ENCODE peak calls at places on chromosome 15, in eight cellular contexts. One of them, this sample, is unnamed.

GRCh38 chr15:61141497-61142125 is 87.5 kb downstream of the RORA start:
- DNase-seq in islet precursor cell: no peak
- DNase-seq in PC-3: no peak
- DNase-seq in HL-60: no peak
- DNase-seq in M059J: no peak
- DNase-seq in activated T-cell treated with anti-CD3 and anti-CD28 coated beads, Interleukin-2, amount 50 U/mL, for 1 hour: no peak
- DNase-seq in progenitor cell of endocrine pancreas: no peak
- DNase-seq in mammary epithelial cell: no peak
- DNase-seq in this sample: no peak

GRCh38 chr15:41655716-41656115 is 4.5 kb upstream of the MGA start:
- DNase-seq in islet precursor cell: no peak
- DNase-seq in PC-3: peak
- DNase-seq in HL-60: no peak
- DNase-seq in M059J: peak
- DNase-seq in activated T-cell treated with anti-CD3 and anti-CD28 coated beads, Interleukin-2, amount 50 U/mL, for 1 hour: no peak
- DNase-seq in progenitor cell of endocrine pancreas: no peak
- DNase-seq in mammary epithelial cell: no peak
- DNase-seq in this sample: peak

GRCh38 chr15:32053717-32054116 is 23.4 kb downstream of the CHRNA7 start:
- DNase-seq in islet precursor cell: no peak
- DNase-seq in PC-3: no peak
- DNase-seq in HL-60: no peak
- DNase-seq in M059J: no peak
- DNase-seq in activated T-cell treated with anti-CD3 and anti-CD28 coated beads, Interleukin-2, amount 50 U/mL, for 1 hour: no peak
- DNase-seq in progenitor cell of endocrine pancreas: no peak
- DNase-seq in mammary epithelial cell: no peak
- DNase-seq in this sample: peak

GRCh38 chr15:92430067-92430435 is 36.4 kb downstream of the ST8SIA2 start:
- DNase-seq in islet precursor cell: no peak
- DNase-seq in PC-3: no peak
- DNase-seq in HL-60: no peak
- DNase-seq in M059J: peak
- DNase-seq in activated T-cell treated with anti-CD3 and anti-CD28 coated beads, Interleukin-2, amount 50 U/mL, for 1 hour: no peak
- DNase-seq in progenitor cell of endocrine pancreas: no peak
- DNase-seq in mammary epithelial cell: no peak
- DNase-seq in this sample: no peak

GRCh38 chr15:90001683-90002427 is 731 bp downstream of the ZNF710 start:
- DNase-seq in islet precursor cell: peak
- DNase-seq in PC-3: peak
- DNase-seq in HL-60: peak
- DNase-seq in M059J: peak
- DNase-seq in activated T-cell treated with anti-CD3 and anti-CD28 coated beads, Interleukin-2, amount 50 U/mL, for 1 hour: peak
- DNase-seq in progenitor cell of endocrine pancreas: peak
- DNase-seq in mammary epithelial cell: peak
- DNase-seq in this sample: peak

GRCh38 chr15:93413745-93414144 is 324.7 kb upstream of the RGMA start:
- DNase-seq in islet precursor cell: no peak
- DNase-seq in PC-3: no peak
- DNase-seq in HL-60: no peak
- DNase-seq in M059J: no peak
- DNase-seq in activated T-cell treated with anti-CD3 and anti-CD28 coated beads, Interleukin-2, amount 50 U/mL, for 1 hour: no peak
- DNase-seq in progenitor cell of endocrine pancreas: no peak
- DNase-seq in mammary epithelial cell: no peak
- DNase-seq in this sample: no peak

GRCh38 chr15:77974098-77974414 is 103.5 kb downstream of the TBC1D2B start:
- DNase-seq in islet precursor cell: peak
- DNase-seq in PC-3: no peak
- DNase-seq in HL-60: no peak
- DNase-seq in M059J: peak
- DNase-seq in activated T-cell treated with anti-CD3 and anti-CD28 coated beads, Interleukin-2, amount 50 U/mL, for 1 hour: no peak
- DNase-seq in progenitor cell of endocrine pancreas: no peak
- DNase-seq in mammary epithelial cell: no peak
- DNase-seq in this sample: peak

GRCh38 chr15:74319596-74320357 is 47.7 kb downstream of the CYP11A1 start:
- DNase-seq in islet precursor cell: peak
- DNase-seq in PC-3: no peak
- DNase-seq in HL-60: no peak
- DNase-seq in M059J: no peak
- DNase-seq in activated T-cell treated with anti-CD3 and anti-CD28 coated beads, Interleukin-2, amount 50 U/mL, for 1 hour: no peak
- DNase-seq in progenitor cell of endocrine pancreas: no peak
- DNase-seq in mammary epithelial cell: no peak
- DNase-seq in this sample: no peak

GRCh38 chr15:63726491-63726890 is 107.3 kb downstream of the HERC1 start:
- DNase-seq in islet precursor cell: no peak
- DNase-seq in PC-3: no peak
- DNase-seq in HL-60: no peak
- DNase-seq in M059J: no peak
- DNase-seq in activated T-cell treated with anti-CD3 and anti-CD28 coated beads, Interleukin-2, amount 50 U/mL, for 1 hour: no peak
- DNase-seq in progenitor cell of endocrine pancreas: no peak
- DNase-seq in mammary epithelial cell: no peak
- DNase-seq in this sample: no peak

GRCh38 chr15:64045774-64046346 is 425 bp downstream of the DAPK2 start:
- DNase-seq in islet precursor cell: no peak
- DNase-seq in PC-3: no peak
- DNase-seq in HL-60: no peak
- DNase-seq in M059J: peak
- DNase-seq in activated T-cell treated with anti-CD3 and anti-CD28 coated beads, Interleukin-2, amount 50 U/mL, for 1 hour: no peak
- DNase-seq in progenitor cell of endocrine pancreas: peak
- DNase-seq in mammary epithelial cell: no peak
- DNase-seq in this sample: no peak

GRCh38 chr15:87129916-87130315 is 1050.2 kb downstream of the AGBL1 start:
- DNase-seq in islet precursor cell: no peak
- DNase-seq in PC-3: peak
- DNase-seq in HL-60: no peak
- DNase-seq in M059J: peak
- DNase-seq in activated T-cell treated with anti-CD3 and anti-CD28 coated beads, Interleukin-2, amount 50 U/mL, for 1 hour: no peak
- DNase-seq in progenitor cell of endocrine pancreas: no peak
- DNase-seq in mammary epithelial cell: peak
- DNase-seq in this sample: no peak

GRCh38 chr15:65821070-65821469 is 29.0 kb upstream of the DENND4A start:
- DNase-seq in islet precursor cell: no peak
- DNase-seq in PC-3: no peak
- DNase-seq in HL-60: no peak
- DNase-seq in M059J: no peak
- DNase-seq in activated T-cell treated with anti-CD3 and anti-CD28 coated beads, Interleukin-2, amount 50 U/mL, for 1 hour: no peak
- DNase-seq in progenitor cell of endocrine pancreas: no peak
- DNase-seq in mammary epithelial cell: no peak
- DNase-seq in this sample: no peak

GRCh38 chr15:81292516-81293001 is 31.4 kb downstream of the STARD5 start:
- DNase-seq in islet precursor cell: no peak
- DNase-seq in PC-3: no peak
- DNase-seq in HL-60: no peak
- DNase-seq in M059J: no peak
- DNase-seq in activated T-cell treated with anti-CD3 and anti-CD28 coated beads, Interleukin-2, amount 50 U/mL, for 1 hour: peak
- DNase-seq in progenitor cell of endocrine pancreas: no peak
- DNase-seq in mammary epithelial cell: no peak
- DNase-seq in this sample: no peak

GRCh38 chr15:89090791-89091666 is 2.8 kb downstream of the ABHD2 start:
- DNase-seq in islet precursor cell: peak
- DNase-seq in PC-3: peak
- DNase-seq in HL-60: peak
- DNase-seq in M059J: peak
- DNase-seq in activated T-cell treated with anti-CD3 and anti-CD28 coated beads, Interleukin-2, amount 50 U/mL, for 1 hour: peak
- DNase-seq in progenitor cell of endocrine pancreas: no peak
- DNase-seq in mammary epithelial cell: peak
- DNase-seq in this sample: peak

GRCh38 chr15:53193149-53193548 is 403.0 kb upstream of the ONECUT1 start:
- DNase-seq in islet precursor cell: no peak
- DNase-seq in PC-3: peak
- DNase-seq in HL-60: no peak
- DNase-seq in M059J: peak
- DNase-seq in activated T-cell treated with anti-CD3 and anti-CD28 coated beads, Interleukin-2, amount 50 U/mL, for 1 hour: no peak
- DNase-seq in progenitor cell of endocrine pancreas: no peak
- DNase-seq in mammary epithelial cell: peak
- DNase-seq in this sample: peak

GRCh38 chr15:51267714-51268105 is 70.7 kb downstream of the CYP19A1 start:
- DNase-seq in islet precursor cell: no peak
- DNase-seq in PC-3: peak
- DNase-seq in HL-60: peak
- DNase-seq in M059J: peak
- DNase-seq in activated T-cell treated with anti-CD3 and anti-CD28 coated beads, Interleukin-2, amount 50 U/mL, for 1 hour: no peak
- DNase-seq in progenitor cell of endocrine pancreas: no peak
- DNase-seq in mammary epithelial cell: no peak
- DNase-seq in this sample: no peak

GRCh38 chr15:92889390-92890113 is 10.6 kb upstream of the CHD2 start:
- DNase-seq in islet precursor cell: no peak
- DNase-seq in PC-3: no peak
- DNase-seq in HL-60: no peak
- DNase-seq in M059J: no peak
- DNase-seq in activated T-cell treated with anti-CD3 and anti-CD28 coated beads, Interleukin-2, amount 50 U/mL, for 1 hour: no peak
- DNase-seq in progenitor cell of endocrine pancreas: no peak
- DNase-seq in mammary epithelial cell: no peak
- DNase-seq in this sample: no peak

GRCh38 chr15:63945005-63945788 is 101.1 kb downstream of the DAPK2 start:
- DNase-seq in islet precursor cell: peak
- DNase-seq in PC-3: peak
- DNase-seq in HL-60: peak
- DNase-seq in M059J: peak
- DNase-seq in activated T-cell treated with anti-CD3 and anti-CD28 coated beads, Interleukin-2, amount 50 U/mL, for 1 hour: peak
- DNase-seq in progenitor cell of endocrine pancreas: peak
- DNase-seq in mammary epithelial cell: peak
- DNase-seq in this sample: peak

GRCh38 chr15:60745469-60745971 is 266.6 kb upstream of the ICE2 start:
- DNase-seq in islet precursor cell: no peak
- DNase-seq in PC-3: no peak
- DNase-seq in HL-60: no peak
- DNase-seq in M059J: no peak
- DNase-seq in activated T-cell treated with anti-CD3 and anti-CD28 coated beads, Interleukin-2, amount 50 U/mL, for 1 hour: no peak
- DNase-seq in progenitor cell of endocrine pancreas: no peak
- DNase-seq in mammary epithelial cell: no peak
- DNase-seq in this sample: no peak

GRCh38 chr15:88323468-88323867 is 66.9 kb upstream of the NTRK3 start:
- DNase-seq in islet precursor cell: no peak
- DNase-seq in PC-3: no peak
- DNase-seq in HL-60: no peak
- DNase-seq in M059J: no peak
- DNase-seq in activated T-cell treated with anti-CD3 and anti-CD28 coated beads, Interleukin-2, amount 50 U/mL, for 1 hour: no peak
- DNase-seq in progenitor cell of endocrine pancreas: no peak
- DNase-seq in mammary epithelial cell: no peak
- DNase-seq in this sample: no peak

GRCh38 chr15:42349178-42349577 is 10.1 kb upstream of the CAPN3 start:
- DNase-seq in islet precursor cell: no peak
- DNase-seq in PC-3: no peak
- DNase-seq in HL-60: no peak
- DNase-seq in M059J: no peak
- DNase-seq in activated T-cell treated with anti-CD3 and anti-CD28 coated beads, Interleukin-2, amount 50 U/mL, for 1 hour: no peak
- DNase-seq in progenitor cell of endocrine pancreas: no peak
- DNase-seq in mammary epithelial cell: no peak
- DNase-seq in this sample: peak

GRCh38 chr15:70252056-70252935 is 154.6 kb upstream of the TLE3 start:
- DNase-seq in islet precursor cell: no peak
- DNase-seq in PC-3: no peak
- DNase-seq in HL-60: no peak
- DNase-seq in M059J: no peak
- DNase-seq in activated T-cell treated with anti-CD3 and anti-CD28 coated beads, Interleukin-2, amount 50 U/mL, for 1 hour: no peak
- DNase-seq in progenitor cell of endocrine pancreas: no peak
- DNase-seq in mammary epithelial cell: peak
- DNase-seq in this sample: no peak

GRCh38 chr15:27058939-27059338 is 88.0 kb downstream of the GABRG3 start:
- DNase-seq in islet precursor cell: no peak
- DNase-seq in PC-3: no peak
- DNase-seq in HL-60: no peak
- DNase-seq in M059J: no peak
- DNase-seq in activated T-cell treated with anti-CD3 and anti-CD28 coated beads, Interleukin-2, amount 50 U/mL, for 1 hour: no peak
- DNase-seq in progenitor cell of endocrine pancreas: no peak
- DNase-seq in mammary epithelial cell: no peak
- DNase-seq in this sample: no peak

GRCh38 chr15:40436116-40436891 is 4.4 kb upstream of the BAHD1 start:
- DNase-seq in islet precursor cell: no peak
- DNase-seq in PC-3: no peak
- DNase-seq in HL-60: no peak
- DNase-seq in M059J: no peak
- DNase-seq in activated T-cell treated with anti-CD3 and anti-CD28 coated beads, Interleukin-2, amount 50 U/mL, for 1 hour: no peak
- DNase-seq in progenitor cell of endocrine pancreas: no peak
- DNase-seq in mammary epithelial cell: no peak
- DNase-seq in this sample: no peak

GRCh38 chr15:99963096-99963825 is 230.0 kb upstream of the LYSMD4 start:
- DNase-seq in islet precursor cell: peak
- DNase-seq in PC-3: peak
- DNase-seq in HL-60: no peak
- DNase-seq in M059J: peak
- DNase-seq in activated T-cell treated with anti-CD3 and anti-CD28 coated beads, Interleukin-2, amount 50 U/mL, for 1 hour: no peak
- DNase-seq in progenitor cell of endocrine pancreas: peak
- DNase-seq in mammary epithelial cell: peak
- DNase-seq in this sample: peak

GRCh38 chr15:95132774-95133173 is 901.4 kb downstream of the MCTP2 start:
- DNase-seq in islet precursor cell: peak
- DNase-seq in PC-3: peak
- DNase-seq in HL-60: no peak
- DNase-seq in M059J: peak
- DNase-seq in activated T-cell treated with anti-CD3 and anti-CD28 coated beads, Interleukin-2, amount 50 U/mL, for 1 hour: no peak
- DNase-seq in progenitor cell of endocrine pancreas: no peak
- DNase-seq in mammary epithelial cell: peak
- DNase-seq in this sample: peak

This sample was measured in kidney tubule cell.